ENCODE peak calls at places on chromosomes 7 and 10, in six cellular contexts. R is kidney epithelial cell; I is H9; D is activated CD4-positive, alpha-beta memory T cell treated with anti-CD3 and anti-CD28 coated beads, Interleukin-2, amount 10 ng/mL, durations not matched to agents 7 days and 5 days; M is brain microvascular endothelial cell; B is Calu3. Y is an unnamed sample.

GRCh38 chr10:43231523-43232078 is 35.3 kb downstream of the RASGEF1A start:
- DNase-seq in I (peak), M (no peak), B (no peak), R (no peak), D (peak), Y (no peak)

GRCh38 chr10:83607959-83608745 is 531.2 kb upstream of the GHITM start:
- DNase-seq in M (no peak), B (no peak), I (no peak), D (no peak), R (no peak), Y (no peak)

GRCh38 chr7:143042821-143043271 is 9.3 kb upstream of the OR6V1 start:
- DNase-seq in D (no peak), R (no peak), I (no peak), B (no peak), M (no peak), Y (no peak)

GRCh38 chr10:93059975-93060886 is at the start of gene CYP26C1:
- DNase-seq in M (no peak), D (no peak), I (peak), B (no peak), R (no peak), Y (no peak)

GRCh38 chr7:49488573-49488972 is 284.9 kb upstream of the VWC2 start:
- DNase-seq in R (no peak), M (no peak), B (no peak), I (no peak), D (no peak), Y (no peak)

GRCh38 chr7:137903382-137904169 is 56.8 kb upstream of the DGKI start:
- DNase-seq in B (peak), D (peak), R (no peak), M (peak), I (peak), Y (peak)

GRCh38 chr10:77513783-77514331 is 123.8 kb downstream of the KCNMA1 start:
- DNase-seq in M (peak), B (peak), R (peak), D (no peak), I (peak), Y (no peak)

GRCh38 chr10:132397671-132398565 is 918 bp downstream of the PWWP2B start:
- DNase-seq in B (peak), I (no peak), M (no peak), R (no peak), D (peak), Y (no peak)

GRCh38 chr10:16011548-16011947 is 151.2 kb upstream of the MINDY3 start:
- DNase-seq in R (no peak), B (no peak), I (no peak), M (no peak), D (no peak), Y (no peak)

GRCh38 chr10:625335-625699 is 64.2 kb downstream of the DIP2C start:
- DNase-seq in B (no peak), D (no peak), R (no peak), M (peak), I (no peak), Y (no peak)

GRCh38 chr10:43230909-43231522 is 35.8 kb downstream of the RASGEF1A start:
- DNase-seq in B (no peak), D (no peak), I (peak), M (no peak), R (no peak), Y (no peak)

GRCh38 chr7:64997927-64998391 is 7.1 kb upstream of the ZNF117 start:
- DNase-seq in M (peak), R (no peak), B (peak), I (no peak), D (no peak), Y (peak)

GRCh38 chr7:125830743-125831142 is 901.1 kb upstream of the POT1 start:
- DNase-seq in D (no peak), I (no peak), M (no peak), R (no peak), B (no peak), Y (no peak)

GRCh38 chr10:118839348-118839747 is 84.6 kb upstream of the CACUL1 start:
- DNase-seq in B (no peak), D (no peak), I (no peak), M (no peak), R (no peak), Y (no peak)

GRCh38 chr10:29784175-29784773 is 149.5 kb upstream of the SVIL start:
- DNase-seq in B (peak), M (peak), I (peak), R (peak), D (no peak), Y (no peak)

GRCh38 chr7:99196536-99197288 is 11.2 kb downstream of the KPNA7 start:
- DNase-seq in M (peak), D (no peak), I (no peak), R (no peak), B (no peak), Y (no peak)

GRCh38 chr10:78351283-78351682 is 317.6 kb downstream of the RPS24 start:
- DNase-seq in D (no peak), R (no peak), I (no peak), M (no peak), B (no peak), Y (no peak)

GRCh38 chr10:86215712-86216111 is 150.9 kb downstream of the GRID1 start:
- DNase-seq in R (no peak), B (no peak), D (no peak), I (no peak), M (no peak), Y (no peak)

GRCh38 chr7:135260930-135261721 is 27.5 kb downstream of the STRA8 start:
- DNase-seq in R (no peak), M (no peak), I (peak), B (no peak), D (no peak), Y (no peak)

GRCh38 chr7:106681815-106682495 is 21.0 kb upstream of the CCDC71L start:
- DNase-seq in I (no peak), R (no peak), M (peak), D (no peak), B (no peak), Y (no peak)

GRCh38 chr10:75466886-75467285 is 35.5 kb downstream of the LRMDA start:
- DNase-seq in M (no peak), I (no peak), B (no peak), R (no peak), D (no peak), Y (no peak)

GRCh38 chr10:131911451-131911850 is 10.6 kb downstream of the PPP2R2D start:
- DNase-seq in R (no peak), D (no peak), B (no peak), M (no peak), I (no peak), Y (no peak)